ENCODE peak calls at places on chromosomes 13 and 19, in four cellular contexts. H is left ventricle myocardium inferior; R is adipocyte; K is CD4-positive, alpha-beta memory T cell. M is an unnamed sample. For H3K27me3, the result is how much of the 10 kb centered on the place peaks cover.

GRCh38 chr13:27791901-27792392 is 336 bp upstream of the GSX1 start:
- DNase-seq in H (no peak), R (no peak), K (no peak), M (no peak)

GRCh38 chr13:110161112-110161897 is 145.7 kb downstream of the COL4A1 start:
- DNase-seq in H (peak), R (peak), K (no peak), M (no peak)

GRCh38 chr13:27976362-27977177 is 7.5 kb upstream of the CDX2 start:
- DNase-seq in H (no peak), R (no peak), K (no peak), M (no peak)

GRCh38 chr19:33430674-33431277 is 57.3 kb downstream of the CEBPG start:
- DNase-seq in H (peak), R (peak), K (peak), M (peak)

GRCh38 chr19:55675661-55676354 is 782 bp downstream of the EPN1 start:
- DNase-seq in H (no peak), R (no peak), K (no peak), M (peak)

GRCh38 chr13:33509642-33510229 is 224.2 kb upstream of the STARD13 start:
- DNase-seq in H (peak), R (no peak), K (no peak), M (no peak)

GRCh38 chr13:39047560-39047959 is 9.3 kb downstream of the NHLRC3 start:
- DNase-seq in H (no peak), R (no peak), K (no peak), M (no peak)

GRCh38 chr19:21023901-21024300 is 3.4 kb downstream of the ZNF430 start:
- DNase-seq in H (no peak), R (peak), K (no peak), M (no peak)

GRCh38 chr19:17495639-17496265 is 15.7 kb upstream of the PGLS start:
- DNase-seq in H (no peak), R (no peak), K (no peak), M (no peak)

GRCh38 chr13:76798037-76798436 is 88.2 kb downstream of the KCTD12 start:
- DNase-seq in H (no peak), R (no peak), K (no peak), M (no peak)

GRCh38 chr13:80527400-80527799 is 186.5 kb upstream of the SPRY2 start:
- DNase-seq in H (no peak), R (no peak), K (no peak), M (no peak)

GRCh38 chr13:21399741-21400140 is 59.4 kb downstream of the ZDHHC20 start:
- DNase-seq in H (no peak), R (no peak), K (peak), M (no peak)

GRCh38 chr13:20264271-20265018 is 32.3 kb upstream of the GJB6 start:
- DNase-seq in H (no peak), R (no peak), K (no peak), M (peak)

GRCh38 chr13:90103099-90103784 is 1244.2 kb upstream of the MIR17HG start:
- DNase-seq in H (no peak), R (no peak), K (no peak), M (no peak)

GRCh38 chr19:51292971-51293370 is 18.5 kb upstream of the IGLON5 start:
- DNase-seq in H (peak), R (no peak), K (no peak), M (no peak)

GRCh38 chr19:6772028-6772865 is at the start of gene VAV1:
- DNase-seq in H (peak), R (no peak), K (peak), M (peak)

GRCh38 chr19:20334760-20335159 is 167.7 kb downstream of the ZNF486 start:
- DNase-seq in H (no peak), R (no peak), K (no peak), M (no peak)

GRCh38 chr13:46665630-46666482 is 112.9 kb downstream of the LRCH1 start:
- DNase-seq in H (no peak), R (peak), K (no peak), M (no peak)

GRCh38 chr13:106446011-106446410 is 89.5 kb downstream of the EFNB2 start:
- DNase-seq in H (no peak), R (peak), K (no peak), M (no peak)

GRCh38 chr13:98508280-98509074 is 68.4 kb downstream of the STK24 start:
- DNase-seq in H (no peak), R (peak), K (no peak), M (no peak)

GRCh38 chr13:110361365-110361911 is 54.4 kb downstream of the COL4A2 start:
- DNase-seq in H (peak), R (peak), K (no peak), M (no peak)

GRCh38 chr19:50547385-50548190 is 20.6 kb downstream of the LRRC4B start:
- DNase-seq in H (no peak), R (no peak), K (no peak), M (no peak)

GRCh38 chr13:71864981-71865857 is 1.8 kb downstream of the DACH1 start:
- DNase-seq in H (peak), R (peak), K (no peak), M (no peak)

GRCh38 chr13:71864094-71864980 is 2.7 kb downstream of the DACH1 start:
- DNase-seq in H (peak), R (peak), K (no peak), M (no peak)

GRCh38 chr13:71867101-71867814 is at the start of gene DACH1:
- DNase-seq in H (peak), R (peak), K (peak), M (no peak)

GRCh38 chr13:71865858-71866172 is 1.2 kb downstream of the DACH1 start:
- DNase-seq in H (peak), R (no peak), K (no peak), M (no peak)

DNA sequence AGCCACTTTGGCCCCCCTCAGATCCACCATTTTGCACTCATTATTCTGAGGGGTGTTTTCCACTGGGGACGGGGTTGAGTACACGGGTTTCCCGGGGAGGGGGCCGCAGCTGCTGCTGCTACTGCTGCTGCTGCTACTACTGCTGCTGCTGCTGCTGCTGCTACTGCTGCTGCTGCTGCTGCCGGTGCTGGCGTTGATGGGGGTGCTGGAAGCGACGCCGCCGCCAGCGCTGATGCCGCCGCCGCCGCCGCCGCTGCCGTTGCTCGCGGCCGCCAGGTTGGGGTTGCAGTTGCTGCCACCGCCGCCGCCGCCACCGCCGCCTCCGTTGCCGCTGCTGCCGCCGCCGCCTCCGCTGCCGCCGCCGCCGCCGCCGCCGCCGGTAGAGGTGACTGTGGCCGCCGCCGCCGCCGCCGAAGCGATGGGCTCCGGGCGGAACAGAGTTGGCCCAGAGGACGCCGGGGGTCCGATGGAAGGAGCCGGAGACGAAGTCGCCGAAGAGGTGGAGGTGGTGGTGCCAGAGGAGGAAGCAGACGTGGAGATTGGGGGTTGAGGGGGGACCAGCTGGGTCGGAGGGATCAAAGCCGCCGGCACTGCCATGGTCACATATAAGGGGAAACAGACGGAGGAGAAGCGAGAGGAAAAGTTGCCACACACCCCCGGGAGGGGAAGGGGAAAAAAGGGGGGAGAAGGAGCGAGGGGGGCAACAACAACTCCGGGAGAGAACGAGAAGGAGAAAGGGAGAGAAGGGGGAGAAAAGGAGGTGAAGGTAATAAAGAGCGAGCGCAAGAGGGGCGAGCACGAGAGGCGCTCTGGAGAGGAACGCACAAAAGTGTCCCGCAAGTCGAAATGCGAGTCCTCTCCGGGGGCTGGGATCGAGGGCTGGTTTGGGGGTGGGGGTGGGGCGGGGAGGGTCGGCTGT is 572 bp downstream of the DACH1 start:
- DNase-seq in H (peak), R (peak), K (no peak), M (no peak)
- H3K27me3 ChIP-seq in H (under half), R (under half), K (under half), M (under half)

DNA sequence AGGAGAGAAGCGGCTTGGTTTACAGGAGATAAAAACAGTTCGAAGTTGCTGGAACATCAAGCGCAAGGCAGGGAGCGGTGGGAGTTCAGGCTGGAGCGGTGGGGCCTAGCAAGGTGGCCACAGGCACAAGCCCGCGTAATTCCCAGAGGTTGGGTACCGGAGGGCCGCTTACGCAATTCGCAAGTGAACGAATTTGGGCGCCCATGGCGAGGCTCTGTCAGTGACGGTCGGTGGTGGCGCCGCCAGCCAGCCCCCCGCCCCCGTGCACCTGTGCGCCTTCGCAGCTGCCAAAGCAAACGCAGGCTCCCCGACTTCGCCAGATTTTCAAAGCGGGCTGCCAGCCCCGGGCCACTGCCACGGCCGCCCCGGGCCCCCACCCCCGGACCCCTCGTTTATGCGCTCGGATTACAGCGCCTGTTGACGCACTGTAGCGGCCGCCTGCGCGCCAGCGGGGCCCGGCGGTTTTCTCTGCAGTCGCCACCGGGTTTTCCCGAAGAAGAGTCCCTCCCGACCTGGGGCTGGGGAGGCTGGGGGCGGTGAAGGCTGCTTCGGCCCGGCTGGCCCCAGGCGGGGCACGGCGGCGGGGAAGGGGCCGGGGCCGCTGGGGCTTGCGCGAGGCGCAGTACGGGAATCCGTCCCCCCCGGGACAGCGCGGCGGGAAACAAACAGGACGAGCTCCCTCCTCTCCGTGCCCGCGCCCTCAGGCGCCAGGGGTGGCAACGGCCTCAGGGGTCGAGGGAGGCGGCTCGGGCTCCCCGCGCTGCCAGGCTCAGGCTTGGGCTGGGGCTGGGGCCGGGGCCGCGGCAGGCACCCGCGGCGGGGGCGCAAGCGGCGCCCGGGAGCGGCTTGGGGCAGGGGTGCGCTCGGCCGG is 714 bp downstream of the N4BP2L1 start:
- DNase-seq in H (peak), R (peak), K (peak), M (peak)
- H3K27me3 ChIP-seq in H (under half), R (under half), K (under half), M (under half)

DNA sequence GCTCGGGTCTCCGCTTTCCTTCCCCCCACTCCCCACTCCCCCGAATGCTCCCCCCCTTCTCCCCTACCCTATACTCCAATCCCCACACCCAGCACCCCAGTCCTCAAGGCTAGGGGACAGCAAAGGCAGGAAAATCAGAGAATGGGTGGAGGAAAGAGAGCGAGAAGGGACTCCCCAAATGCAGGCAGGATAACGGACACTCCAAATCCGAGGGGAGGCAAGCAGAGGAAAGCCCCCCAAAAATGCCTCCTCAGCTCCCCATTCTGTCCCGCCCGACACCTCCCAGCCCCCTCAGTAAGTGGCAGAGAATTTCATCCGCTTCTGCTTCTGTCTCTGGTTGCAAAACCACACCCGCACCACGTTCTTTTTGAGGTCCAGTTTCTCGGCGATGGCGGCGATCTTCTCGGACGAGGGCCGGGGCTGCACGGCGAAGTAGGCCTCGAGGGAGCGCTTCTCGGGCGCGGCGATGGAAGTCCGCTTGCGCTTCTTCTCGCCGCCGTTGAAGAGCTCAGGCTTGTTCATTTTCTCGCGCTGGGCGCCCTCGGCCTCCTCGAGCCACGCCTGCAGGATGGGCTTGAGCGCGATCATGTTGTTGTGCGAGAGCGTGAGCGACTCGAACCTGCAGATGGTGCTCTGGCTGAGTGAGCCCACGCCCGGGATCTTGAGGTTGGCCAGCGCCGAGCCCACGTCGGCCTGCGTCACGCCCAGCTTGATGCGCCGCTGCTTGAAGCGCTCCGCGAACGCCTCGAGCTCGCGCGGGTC is 2.0 kb downstream of the POU4F1 start:
- DNase-seq in H (no peak), R (no peak), K (no peak), M (no peak)
- H3K27me3 ChIP-seq in H (half or more), R (half or more), K (half or more), M (under half)

GRCh38 chr19:1773173-1773572 is 19.9 kb downstream of the ONECUT3 start:
- DNase-seq in H (no peak), R (no peak), K (no peak), M (no peak)
- H3K27me3 ChIP-seq in H (half or more), R (under half), K (under half), M (under half)

DNA sequence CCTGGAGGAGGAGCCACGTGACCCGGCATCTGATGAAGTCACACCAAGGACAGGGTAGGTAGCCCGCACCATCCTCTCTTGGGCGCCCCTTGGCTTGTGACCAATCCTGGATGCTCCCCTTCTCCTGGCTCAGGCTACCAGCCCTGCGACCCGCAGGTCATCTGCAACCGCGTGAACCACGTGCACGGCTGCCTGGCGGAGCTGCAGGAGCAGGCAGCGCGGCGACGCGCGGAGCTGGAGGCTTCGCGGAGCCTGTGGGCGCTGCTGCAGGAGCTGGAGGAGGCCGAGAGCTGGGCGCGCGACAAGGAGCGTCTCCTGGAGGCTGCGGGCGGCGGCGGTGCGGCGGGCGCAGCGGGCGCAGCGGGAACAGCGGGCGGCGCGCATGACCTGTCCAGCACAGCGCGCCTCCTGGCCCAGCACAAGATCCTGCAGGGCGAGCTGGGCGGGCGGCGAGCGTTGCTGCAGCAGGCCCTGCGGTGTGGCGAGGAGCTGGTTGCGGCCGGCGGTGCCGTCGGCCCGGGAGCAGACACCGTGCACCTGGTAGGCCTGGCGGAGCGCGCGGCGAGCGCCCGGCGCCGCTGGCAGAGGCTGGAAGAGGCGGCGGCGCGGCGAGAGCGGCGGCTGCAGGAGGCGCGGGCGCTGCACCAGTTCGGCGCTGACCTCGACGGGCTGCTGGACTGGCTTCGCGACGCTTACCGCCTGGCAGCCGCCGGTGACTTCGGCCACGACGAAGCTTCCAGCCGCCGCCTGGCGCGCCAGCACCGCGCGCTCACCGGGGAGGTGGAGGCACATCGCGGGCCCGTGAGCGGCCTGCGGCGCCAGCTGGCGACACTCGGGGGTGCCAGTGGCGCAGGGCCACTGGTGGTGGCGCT is 45.9 kb downstream of the SPTBN4 start:
- DNase-seq in H (no peak), R (peak), K (no peak), M (no peak)
- H3K27me3 ChIP-seq in H (half or more), R (under half), K (under half), M (under half)

GRCh38 chr19:44753932-44754742 is 5.6 kb downstream of the BCL3 start:
- DNase-seq in H (peak), R (peak), K (peak), M (peak)
- H3K27me3 ChIP-seq in H (under half), R (under half), K (under half), M (under half)

GRCh38 chr19:49194408-49194807 is 36.8 kb downstream of the TRPM4 start:
- DNase-seq in H (no peak), R (no peak), K (no peak), M (no peak)
- H3K27me3 ChIP-seq in H (under half), R (under half), K (under half), M (under half)

GRCh38 chr19:47445937-47446402 is 25.7 kb downstream of the SLC8A2 start:
- DNase-seq in H (no peak), R (peak), K (peak), M (peak)

GRCh38 chr19:47444388-47444821 is 25.1 kb upstream of the MEIS3 start:
- DNase-seq in H (no peak), R (no peak), K (peak), M (no peak)

GRCh38 chr19:47446534-47447469 is 24.9 kb downstream of the SLC8A2 start:
- DNase-seq in H (no peak), R (no peak), K (no peak), M (no peak)

GRCh38 chr19:47445527-47445926 is 26.2 kb downstream of the SLC8A2 start:
- DNase-seq in H (no peak), R (no peak), K (no peak), M (no peak)

DNA sequence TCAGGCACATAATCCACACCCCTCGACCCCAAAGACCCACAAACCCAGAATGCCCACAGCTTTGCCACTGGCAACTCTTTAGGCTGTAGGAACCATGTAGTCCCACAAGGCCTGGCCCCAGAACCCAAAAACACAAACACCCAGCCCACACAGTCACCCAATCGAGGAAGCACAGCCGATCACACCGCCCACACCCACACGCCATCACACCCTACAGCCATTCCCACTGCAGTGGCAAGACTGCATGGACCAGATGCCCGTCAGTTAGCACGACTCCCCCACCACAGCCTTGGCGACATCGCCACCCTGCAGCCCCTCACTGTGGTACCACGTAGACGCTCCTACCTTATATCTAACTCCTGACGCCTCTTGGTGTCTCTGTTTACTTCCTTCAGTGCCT is 24.0 kb upstream of the MEIS3 start:
- DNase-seq in H (no peak), R (no peak), K (no peak), M (no peak)
- H3K27me3 ChIP-seq in H (half or more), R (half or more), K (under half), M (under half)

GRCh38 chr19:3275068-3275582 is 50.7 kb downstream of the CELF5 start:
- DNase-seq in H (no peak), R (peak), K (peak), M (no peak)
- H3K27me3 ChIP-seq in H (half or more), R (half or more), K (under half), M (under half)

DNA sequence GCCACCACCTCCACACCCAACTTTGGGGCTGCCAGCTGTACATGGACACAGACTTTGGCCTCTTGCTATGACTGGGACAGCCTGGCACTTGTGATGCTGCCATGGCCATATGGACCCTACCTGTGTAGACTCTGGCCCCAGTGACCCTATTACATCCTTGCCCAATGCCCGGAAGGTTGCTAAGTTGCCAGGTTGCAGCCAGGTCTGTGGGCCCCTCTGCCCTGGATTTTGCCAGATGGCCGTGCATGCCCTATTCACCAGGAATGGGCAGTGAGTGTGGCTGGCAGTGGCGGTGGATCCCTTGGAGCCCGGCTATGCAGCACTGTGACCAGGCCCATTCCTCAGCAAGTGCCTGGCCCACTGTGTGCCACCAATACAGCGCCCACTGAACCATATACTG is 8.9 kb upstream of the SDHAF1 start:
- DNase-seq in H (no peak), R (no peak), K (no peak), M (no peak)
- H3K27me3 ChIP-seq in H (half or more), R (under half), K (under half), M (under half)

M was measured in GM06990.